ENCODE peak calls at places on chromosomes 11 and 22, in nine cellular contexts. K is effector memory CD4-positive, alpha-beta T cell; L is ovary; T is HCT116; F is AG04450; W is aorta; D is CD8-positive, alpha-beta memory T cell; U is cardiac muscle cell; G is IMR-90. M is an unnamed sample.

GRCh38 chr11:299951-300735 is 817 bp upstream of the IFITM5 start:
- DNase-seq in G (peak), K (no peak), D (peak), T (no peak), F (no peak), W (peak), U (peak), L (no peak), M (no peak)

GRCh38 chr22:49412236-49412635 is 415.4 kb downstream of the BRD1 start:
- DNase-seq in L (no peak), D (no peak), T (no peak), W (peak), G (no peak), U (no peak), F (no peak), K (no peak), M (no peak)

GRCh38 chr11:45025716-45026492 is 75.2 kb upstream of the TP53I11 start:
- DNase-seq in W (no peak), D (no peak), L (no peak), T (no peak), U (no peak), F (no peak), G (peak), K (no peak), M (no peak)

GRCh38 chr11:12625438-12626071 is 48.7 kb upstream of the TEAD1 start:
- DNase-seq in K (no peak), D (no peak), G (peak), W (no peak), L (no peak), F (peak), T (no peak), U (no peak), M (peak)

GRCh38 chr22:37119872-37120271 is 10.4 kb upstream of the TMPRSS6 start:
- DNase-seq in G (no peak), T (no peak), L (no peak), W (no peak), K (no peak), F (no peak), U (no peak), D (no peak), M (no peak)

GRCh38 chr22:16949561-16949960 is 58.5 kb downstream of the GAB4 start:
- DNase-seq in K (no peak), T (peak), G (no peak), F (no peak), D (no peak), W (no peak), U (no peak), L (no peak), M (no peak)

GRCh38 chr22:49267996-49268395 is 559.7 kb downstream of the BRD1 start:
- DNase-seq in G (no peak), L (no peak), K (no peak), T (no peak), D (no peak), U (no peak), W (no peak), F (no peak), M (no peak)

GRCh38 chr11:86706341-86707131 is 34.1 kb upstream of the ME3 start:
- DNase-seq in W (no peak), K (no peak), G (no peak), D (no peak), T (no peak), U (no peak), L (no peak), F (no peak), M (no peak)

GRCh38 chr11:124834526-124835190 is 30.6 kb upstream of the ROBO3 start:
- DNase-seq in L (no peak), F (no peak), T (no peak), U (no peak), W (no peak), D (no peak), K (no peak), G (no peak), M (no peak)

GRCh38 chr22:44181033-44181911 is 547 bp downstream of the PARVG start:
- DNase-seq in U (no peak), L (no peak), T (no peak), W (peak), D (peak), K (peak), F (no peak), G (no peak), M (no peak)

GRCh38 chr22:44180706-44181032 is at the start of gene PARVG:
- DNase-seq in D (peak), G (no peak), K (no peak), U (peak), L (no peak), T (no peak), W (no peak), F (no peak), M (no peak)

GRCh38 chr22:44182591-44183588 is 2.2 kb downstream of the PARVG start:
- DNase-seq in L (no peak), W (no peak), G (no peak), K (peak), D (peak), U (no peak), T (no peak), F (no peak), M (no peak)

GRCh38 chr22:44179989-44180705 is 578 bp upstream of the PARVG start:
- DNase-seq in W (no peak), L (no peak), U (no peak), F (no peak), K (no peak), T (no peak), G (no peak), D (no peak), M (no peak)

GRCh38 chr22:44181912-44182590 is 1.3 kb downstream of the PARVG start:
- DNase-seq in G (no peak), D (peak), W (no peak), U (no peak), K (no peak), F (no peak), L (no peak), T (no peak), M (no peak)
- H3K4me3 ChIP-seq in G (no peak), D (peak), W (no peak), U (no peak), K (peak), F (no peak), L (no peak), T (no peak), M (no peak)

GRCh38 chr11:10456519-10456918 is 1.5 kb downstream of the AMPD3 start:
- DNase-seq in G (no peak), W (no peak), U (no peak), T (no peak), F (no peak), K (no peak), L (peak), D (no peak), M (no peak)
- H3K4me3 ChIP-seq in G (peak), W (no peak), U (no peak), T (peak), F (peak), K (peak), L (no peak), D (peak), M (peak)

GRCh38 chr11:64314146-64314804 is 3.1 kb downstream of the TRMT112 start:
- DNase-seq in D (no peak), T (no peak), K (no peak), F (no peak), G (no peak), W (no peak), L (no peak), U (no peak), M (peak)
- H3K4me3 ChIP-seq in D (no peak), T (no peak), K (no peak), F (no peak), G (no peak), W (no peak), L (no peak), U (no peak), M (no peak)

DNA sequence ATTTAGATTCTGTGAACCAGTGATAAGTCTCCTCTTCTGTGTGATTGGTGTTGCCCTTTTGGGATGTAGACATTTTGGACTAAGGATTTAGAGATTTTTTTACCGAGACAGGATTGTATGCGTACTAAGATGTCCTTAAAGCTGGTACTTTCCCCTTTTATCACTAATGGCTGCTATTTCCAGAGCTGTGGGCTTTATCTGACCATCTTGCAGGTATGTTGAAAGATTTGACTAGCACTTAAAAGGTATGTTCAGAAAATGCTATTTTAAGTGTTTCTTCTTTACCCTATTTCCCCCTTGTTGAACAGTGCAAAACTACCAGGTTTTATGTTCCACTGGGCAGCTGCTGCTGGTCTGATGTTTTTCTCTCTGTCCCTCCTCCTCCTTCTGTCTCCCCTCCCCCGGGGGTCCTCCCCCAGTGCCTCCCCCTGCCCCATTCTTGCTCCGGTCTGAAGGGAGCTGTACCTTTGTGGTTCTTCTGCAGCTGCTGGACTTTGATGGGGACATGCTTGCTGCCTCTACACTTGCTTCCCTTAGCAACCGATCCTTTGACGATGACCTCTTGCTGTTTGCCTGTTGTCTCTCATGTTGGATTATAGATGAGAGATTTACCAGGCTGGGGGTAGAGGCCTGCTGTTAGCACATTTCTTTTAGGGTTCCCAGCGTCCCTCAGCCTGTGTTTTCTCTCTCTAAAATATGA is 59.6 kb downstream of the ZNRF3 start:
- DNase-seq in L (no peak), G (no peak), T (no peak), K (no peak), U (peak), W (no peak), D (no peak), F (no peak), M (no peak)
- H3K4me3 ChIP-seq in L (no peak), G (no peak), T (no peak), K (no peak), U (no peak), W (no peak), D (no peak), F (no peak), M (no peak)

GRCh38 chr11:69137148-69137844 is 18.4 kb upstream of the SMIM38 start:
- DNase-seq in W (no peak), D (no peak), U (no peak), F (no peak), T (no peak), G (no peak), K (no peak), L (no peak), M (no peak)
- H3K4me3 ChIP-seq in W (no peak), D (no peak), U (no peak), F (no peak), T (peak), G (no peak), K (no peak), L (no peak), M (no peak)

GRCh38 chr11:122323754-122324421 is 207.9 kb upstream of the BLID start:
- DNase-seq in G (no peak), L (no peak), W (no peak), U (no peak), K (no peak), D (no peak), T (no peak), F (no peak), M (no peak)

GRCh38 chr11:122319011-122319410 is 203.0 kb upstream of the BLID start:
- DNase-seq in G (peak), U (no peak), T (no peak), F (no peak), K (no peak), W (no peak), D (no peak), L (no peak), M (no peak)

GRCh38 chr11:122322369-122322768 is 206.4 kb upstream of the BLID start:
- DNase-seq in W (no peak), T (no peak), L (no peak), F (peak), U (no peak), G (peak), K (no peak), D (no peak), M (peak)

GRCh38 chr11:122317337-122317736 is 201.3 kb upstream of the BLID start:
- DNase-seq in G (peak), D (no peak), F (peak), K (no peak), U (no peak), W (no peak), T (no peak), L (no peak), M (no peak)

DNA sequence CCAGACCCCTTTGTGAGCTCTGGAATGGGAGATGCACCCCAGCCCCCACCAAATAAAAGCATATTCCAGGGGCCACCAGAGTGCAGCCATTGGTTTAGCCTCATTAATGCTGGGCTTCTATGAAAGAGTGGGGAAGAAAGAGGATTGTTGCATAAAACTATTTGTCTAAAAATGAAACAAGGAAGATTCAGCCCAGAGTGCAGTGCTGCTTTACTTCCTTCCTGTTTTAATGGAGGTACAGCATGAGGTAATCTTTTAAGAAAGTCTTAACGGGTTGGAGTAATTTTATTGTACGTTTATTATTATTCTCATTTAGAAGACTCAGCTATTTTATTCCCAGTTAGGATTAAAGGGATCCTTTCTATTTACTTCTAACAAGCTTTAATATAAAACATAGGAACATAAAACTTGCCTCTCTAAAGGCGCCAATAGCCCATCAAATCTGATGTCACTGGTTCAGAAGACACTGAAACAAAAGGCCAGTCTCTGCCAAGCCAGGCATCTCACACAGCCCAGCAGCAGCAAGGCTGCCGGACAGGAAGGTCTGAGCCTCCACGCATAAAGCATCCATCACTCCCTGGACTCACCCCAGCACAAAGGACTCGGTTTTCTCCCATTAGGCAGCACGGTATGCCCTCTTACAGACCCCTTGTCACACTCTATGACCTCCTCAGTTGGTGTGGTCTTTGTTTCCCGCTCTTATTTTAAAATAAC is 204.0 kb upstream of the BLID start:
- DNase-seq in W (no peak), K (no peak), U (no peak), D (no peak), L (no peak), G (no peak), T (no peak), F (no peak), M (no peak)
- H3K4me3 ChIP-seq in W (no peak), K (no peak), U (no peak), D (no peak), L (no peak), G (no peak), T (no peak), F (no peak), M (no peak)

M was measured in foreskin fibroblast.